ENCODE peak calls at places on chromosomes 1 and 21, in four cellular contexts. One of them, this sample, is unnamed.

GRCh38 chr1:186927884-186928283 is 99.1 kb downstream of the PLA2G4A start:
- DNase-seq in coronary artery: no peak
- DNase-seq in NCI-H2107: no peak
- DNase-seq in hippocampal formation: no peak
- DNase-seq in this sample: no peak

GRCh38 chr1:112707217-112708001 is 482 bp upstream of the RHOC start:
- DNase-seq in coronary artery: peak; percentile 93
- DNase-seq in NCI-H2107: peak; percentile 69
- DNase-seq in hippocampal formation: peak; percentile 71
- DNase-seq in this sample: peak; percentile 85

GRCh38 chr1:154869351-154870116 is 547 bp downstream of the KCNN3 start:
- DNase-seq in coronary artery: no peak
- DNase-seq in NCI-H2107: no peak
- DNase-seq in hippocampal formation: peak; percentile 48
- DNase-seq in this sample: no peak

GRCh38 chr1:212302745-212303383 is 17.7 kb downstream of the PPP2R5A start:
- DNase-seq in coronary artery: no peak
- DNase-seq in NCI-H2107: no peak
- DNase-seq in hippocampal formation: no peak
- DNase-seq in this sample: no peak

GRCh38 chr1:77732090-77732489 is 27.6 kb downstream of the USP33 start:
- DNase-seq in coronary artery: no peak
- DNase-seq in NCI-H2107: no peak
- DNase-seq in hippocampal formation: no peak
- DNase-seq in this sample: no peak

GRCh38 chr1:221078260-221078965 is 199.2 kb downstream of the HLX start:
- DNase-seq in coronary artery: no peak
- DNase-seq in NCI-H2107: no peak
- DNase-seq in hippocampal formation: no peak
- DNase-seq in this sample: no peak

GRCh38 chr1:160726498-160727391 is 12.3 kb upstream of the SLAMF7 start:
- DNase-seq in coronary artery: no peak
- DNase-seq in NCI-H2107: peak; percentile 74
- DNase-seq in hippocampal formation: peak; percentile 42
- DNase-seq in this sample: peak; percentile 50

GRCh38 chr1:15949453-15950245 is 26.3 kb downstream of the ZBTB17 start:
- DNase-seq in coronary artery: peak; percentile 98
- DNase-seq in NCI-H2107: no peak
- DNase-seq in hippocampal formation: peak; percentile 30
- DNase-seq in this sample: no peak

GRCh38 chr1:20578721-20579380 is 10.0 kb upstream of the CDA start:
- DNase-seq in coronary artery: no peak
- DNase-seq in NCI-H2107: no peak
- DNase-seq in hippocampal formation: no peak
- DNase-seq in this sample: no peak

GRCh38 chr1:229888561-229889001 is 178.5 kb upstream of the GALNT2 start:
- DNase-seq in coronary artery: no peak
- DNase-seq in NCI-H2107: no peak
- DNase-seq in hippocampal formation: no peak
- DNase-seq in this sample: no peak

GRCh38 chr1:98766241-98766640 is 104.7 kb downstream of the SNX7 start:
- DNase-seq in coronary artery: no peak
- DNase-seq in NCI-H2107: no peak
- DNase-seq in hippocampal formation: no peak
- DNase-seq in this sample: no peak

GRCh38 chr21:22885079-22885478 is 1886.9 kb downstream of the NCAM2 start:
- DNase-seq in coronary artery: no peak
- DNase-seq in NCI-H2107: no peak
- DNase-seq in hippocampal formation: no peak
- DNase-seq in this sample: no peak

GRCh38 chr1:32848354-32849063 is 22.2 kb downstream of the FNDC5 start:
- DNase-seq in coronary artery: no peak
- DNase-seq in NCI-H2107: no peak
- DNase-seq in hippocampal formation: no peak
- DNase-seq in this sample: no peak

GRCh38 chr1:39214714-39214997 is 10.2 kb downstream of the MACF1 start:
- DNase-seq in coronary artery: no peak
- DNase-seq in NCI-H2107: no peak
- DNase-seq in hippocampal formation: no peak
- DNase-seq in this sample: no peak

GRCh38 chr1:223022641-223023473 is 120.2 kb downstream of the TLR5 start:
- DNase-seq in coronary artery: no peak
- DNase-seq in NCI-H2107: peak; percentile 72
- DNase-seq in hippocampal formation: no peak
- DNase-seq in this sample: no peak

GRCh38 chr1:33273402-33273801 is 17.1 kb downstream of the ZNF362 start:
- DNase-seq in coronary artery: peak; percentile 28
- DNase-seq in NCI-H2107: no peak
- DNase-seq in hippocampal formation: no peak
- DNase-seq in this sample: no peak

GRCh38 chr1:178953034-178953433 is 72.7 kb upstream of the FAM20B start:
- DNase-seq in coronary artery: no peak
- DNase-seq in NCI-H2107: peak; percentile 30
- DNase-seq in hippocampal formation: no peak
- DNase-seq in this sample: no peak

GRCh38 chr1:243942196-243943150 is 92.4 kb upstream of the AKT3 start:
- DNase-seq in coronary artery: no peak
- DNase-seq in NCI-H2107: no peak
- DNase-seq in hippocampal formation: no peak
- DNase-seq in this sample: no peak

GRCh38 chr1:50610563-50610962 is 187.3 kb upstream of the DMRTA2 start:
- DNase-seq in coronary artery: no peak
- DNase-seq in NCI-H2107: peak; percentile 88
- DNase-seq in hippocampal formation: no peak
- DNase-seq in this sample: no peak

GRCh38 chr21:34526618-34527290 is 14.7 kb upstream of the KCNE1 start:
- DNase-seq in coronary artery: peak; percentile 94
- DNase-seq in NCI-H2107: no peak
- DNase-seq in hippocampal formation: peak; percentile 5
- DNase-seq in this sample: peak; percentile 18

GRCh38 chr1:224106568-224107281 is 7.2 kb upstream of the FBXO28 start:
- DNase-seq in coronary artery: no peak
- DNase-seq in NCI-H2107: peak; percentile 31
- DNase-seq in hippocampal formation: no peak
- DNase-seq in this sample: no peak

GRCh38 chr21:28554660-28555475 is 437.8 kb downstream of the LTN1 start:
- DNase-seq in coronary artery: no peak
- DNase-seq in NCI-H2107: no peak
- DNase-seq in hippocampal formation: no peak
- DNase-seq in this sample: no peak

GRCh38 chr1:36761073-36761472 is 273.2 kb downstream of the GRIK3 start:
- DNase-seq in coronary artery: no peak
- DNase-seq in NCI-H2107: no peak
- DNase-seq in hippocampal formation: no peak
- DNase-seq in this sample: no peak

GRCh38 chr21:15293251-15293650 is 228.5 kb upstream of the NRIP1 start:
- DNase-seq in coronary artery: no peak
- DNase-seq in NCI-H2107: no peak
- DNase-seq in hippocampal formation: no peak
- DNase-seq in this sample: no peak

GRCh38 chr21:44487831-44488230 is 32.5 kb downstream of the LRRC3 start:
- DNase-seq in coronary artery: no peak
- DNase-seq in NCI-H2107: no peak
- DNase-seq in hippocampal formation: no peak
- DNase-seq in this sample: peak; percentile 44

GRCh38 chr21:46111857-46112730 is 14.2 kb downstream of the COL6A2 start:
- DNase-seq in coronary artery: peak; percentile 68
- DNase-seq in NCI-H2107: no peak
- DNase-seq in hippocampal formation: no peak
- DNase-seq in this sample: no peak

GRCh38 chr1:9281907-9282306 is 10.8 kb upstream of the SPSB1 start:
- DNase-seq in coronary artery: no peak
- DNase-seq in NCI-H2107: no peak
- DNase-seq in hippocampal formation: no peak
- DNase-seq in this sample: no peak

GRCh38 chr1:91816055-91816454 is 69.9 kb downstream of the TGFBR3 start:
- DNase-seq in coronary artery: no peak
- DNase-seq in NCI-H2107: no peak
- DNase-seq in hippocampal formation: no peak
- DNase-seq in this sample: no peak